ENCODE peak calls at places on chromosome 9, in five cellular contexts. N, T, K, H and G are unnamed samples.
A peak's percentile ranks its signal among the peaks of the same experiment; 100 is the strongest.

GRCh38 chr9:131874916-131875670 is 135.2 kb upstream of the RAPGEF1 start:
- DNase-seq in T (no peak), H (no peak), N (no peak), K (no peak), G (no peak)

GRCh38 chr9:18405240-18405639 is 68.7 kb upstream of the ADAMTSL1 start:
- DNase-seq in T (no peak), H (no peak), K (peak; percentile 35), N (no peak), G (no peak)

GRCh38 chr9:128136816-128137793 is 9.6 kb upstream of the PTGES2 start:
- DNase-seq in T (no peak), N (peak; percentile 74), H (no peak), K (peak; percentile 94), G (no peak)

GRCh38 chr9:96875460-96876142 is 21.3 kb upstream of the ZNF782 start:
- DNase-seq in K (peak; percentile 71), N (peak; percentile 83), T (no peak), H (no peak), G (peak; percentile 81)

GRCh38 chr9:614421-614820 is 227.1 kb upstream of the DMRT1 start:
- DNase-seq in N (no peak), K (peak; percentile 24), T (peak; percentile 30), H (no peak), G (peak; percentile 48)

GRCh38 chr9:130361873-130362362 is 82.8 kb upstream of the ASS1 start:
- DNase-seq in T (no peak), N (no peak), H (no peak), K (no peak), G (no peak)

GRCh38 chr9:131310833-131311554 is 21.5 kb downstream of the PLPP7 start:
- DNase-seq in H (no peak), T (no peak), N (no peak), K (no peak), G (peak; percentile 28)

GRCh38 chr9:121880343-121880742 is 212.8 kb downstream of the TTLL11 start:
- DNase-seq in T (no peak), N (no peak), H (no peak), K (no peak), G (no peak)

GRCh38 chr9:68648164-68648563 is 56.9 kb upstream of the PIP5K1B start:
- DNase-seq in H (no peak), T (no peak), K (no peak), N (no peak), G (no peak)

GRCh38 chr9:68648971-68649370 is 56.1 kb upstream of the PIP5K1B start:
- DNase-seq in T (no peak), H (no peak), N (no peak), K (no peak), G (no peak)

GRCh38 chr9:68640421-68641089 is 64.5 kb upstream of the PIP5K1B start:
- DNase-seq in H (no peak), N (no peak), T (no peak), K (no peak), G (no peak)

GRCh38 chr9:68643901-68644809 is 60.9 kb upstream of the PIP5K1B start:
- DNase-seq in K (no peak), H (no peak), T (no peak), N (no peak), G (no peak)
- H3K4me3 ChIP-seq in K (no peak overlapping the region), H (no peak overlapping the region), T (no peak overlapping the region), N (no peak overlapping the region), G (no peak overlapping the region)

DNA sequence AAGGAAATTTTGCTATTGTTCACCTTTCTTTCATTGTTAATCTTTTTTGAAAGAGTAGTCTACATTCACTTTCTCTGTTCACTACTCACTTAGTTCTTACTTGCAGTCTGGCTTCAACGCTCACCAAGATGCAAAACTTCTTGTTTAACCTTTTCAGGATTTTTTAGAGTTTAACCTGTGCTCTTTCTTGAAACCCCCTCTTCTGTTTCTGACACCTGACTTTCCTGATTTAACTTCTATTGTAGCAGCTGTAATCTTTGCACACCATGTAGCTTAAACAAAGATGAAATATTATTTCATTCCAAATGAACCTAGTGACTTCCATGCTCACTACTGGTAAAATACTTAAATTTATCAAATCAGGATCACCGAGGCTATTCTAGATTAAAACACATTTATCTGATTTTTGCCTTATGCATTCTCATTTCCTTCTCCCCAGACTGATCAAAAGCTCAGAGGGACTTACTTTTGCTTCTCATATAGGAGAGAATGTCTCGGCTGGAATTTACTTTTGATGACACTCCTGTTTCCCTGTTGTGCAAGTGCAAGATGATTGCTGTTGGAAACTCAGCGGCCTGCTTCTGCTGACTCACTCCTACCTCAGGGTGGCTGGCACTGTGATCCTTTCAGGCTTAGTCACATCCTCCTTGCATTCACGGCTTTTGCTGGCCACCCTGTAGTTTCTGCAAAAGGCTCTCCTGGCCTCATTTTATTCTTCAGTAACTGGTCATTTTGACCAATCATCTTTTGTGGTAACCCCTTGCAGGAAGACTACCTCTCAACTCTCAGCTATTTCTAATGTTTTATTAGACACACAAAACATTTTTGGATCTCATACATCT is 109.3 kb upstream of the IFNE start:
- DNase-seq in K (peak; percentile 100), H (peak; percentile 82), N (peak; percentile 98), T (peak; percentile 79), G (no peak)
- H3K4me3 ChIP-seq in K (peak overlapping the region; percentile 26), H (no peak overlapping the region), N (peak overlapping the region; percentile 35), T (no peak overlapping the region), G (no peak overlapping the region)

GRCh38 chr9:104075801-104076753 is 18.0 kb upstream of the SMC2 start:
- DNase-seq in T (no peak), H (no peak), K (peak; percentile 69), N (peak; percentile 72), G (no peak)
- H3K4me3 ChIP-seq in T (no peak overlapping the region), H (no peak overlapping the region), K (no peak overlapping the region), N (no peak overlapping the region), G (no peak overlapping the region)

DNA sequence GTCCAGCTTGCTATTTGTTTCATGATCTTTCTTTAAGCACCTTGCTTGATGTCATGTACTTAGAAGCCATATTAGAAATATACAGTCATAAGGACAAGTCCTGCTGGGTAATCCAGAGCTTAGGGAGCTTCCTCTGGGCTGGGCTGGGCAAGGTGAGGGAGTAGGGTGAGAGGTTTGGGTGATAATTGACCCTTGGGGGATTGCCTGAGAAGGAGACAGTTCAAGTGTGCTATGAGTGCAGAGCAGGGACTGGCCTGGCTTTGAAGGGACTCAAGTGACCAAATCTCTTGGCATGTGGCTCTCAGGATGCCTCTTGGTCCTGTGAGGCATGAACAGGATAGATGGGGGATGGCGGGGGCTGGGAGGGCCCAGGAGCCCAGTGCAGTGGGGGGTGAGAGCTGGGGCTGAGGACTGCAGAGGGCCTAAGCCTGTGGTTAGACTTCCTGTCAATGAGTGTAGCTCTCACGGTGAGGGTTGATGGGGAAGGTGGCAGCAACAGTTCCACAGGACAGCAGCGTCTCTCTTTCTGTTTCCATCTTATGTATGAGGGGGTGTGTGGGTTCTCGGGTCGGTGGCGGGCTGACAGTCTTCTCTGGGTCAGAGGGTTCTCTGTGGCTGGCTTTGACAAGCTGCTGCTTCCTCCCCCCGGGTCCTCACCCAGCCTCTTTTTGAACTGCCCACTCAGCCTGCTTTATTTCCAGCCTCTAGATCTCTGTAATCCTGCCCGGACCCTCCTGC is 53.5 kb downstream of the RGS3 start:
- DNase-seq in K (peak; percentile 41), N (no peak), H (no peak), T (no peak), G (no peak)
- H3K4me3 ChIP-seq in K (no peak overlapping the region), N (no peak overlapping the region), H (no peak overlapping the region), T (no peak overlapping the region), G (peak overlapping the region; percentile 25)

GRCh38 chr9:7533376-7534090 is 266.0 kb downstream of the DMAC1 start:
- DNase-seq in K (no peak), T (no peak), N (no peak), H (no peak), G (no peak)

GRCh38 chr9:7534211-7534935 is 265.2 kb downstream of the DMAC1 start:
- DNase-seq in T (no peak), H (no peak), N (no peak), K (no peak), G (no peak)

DNA sequence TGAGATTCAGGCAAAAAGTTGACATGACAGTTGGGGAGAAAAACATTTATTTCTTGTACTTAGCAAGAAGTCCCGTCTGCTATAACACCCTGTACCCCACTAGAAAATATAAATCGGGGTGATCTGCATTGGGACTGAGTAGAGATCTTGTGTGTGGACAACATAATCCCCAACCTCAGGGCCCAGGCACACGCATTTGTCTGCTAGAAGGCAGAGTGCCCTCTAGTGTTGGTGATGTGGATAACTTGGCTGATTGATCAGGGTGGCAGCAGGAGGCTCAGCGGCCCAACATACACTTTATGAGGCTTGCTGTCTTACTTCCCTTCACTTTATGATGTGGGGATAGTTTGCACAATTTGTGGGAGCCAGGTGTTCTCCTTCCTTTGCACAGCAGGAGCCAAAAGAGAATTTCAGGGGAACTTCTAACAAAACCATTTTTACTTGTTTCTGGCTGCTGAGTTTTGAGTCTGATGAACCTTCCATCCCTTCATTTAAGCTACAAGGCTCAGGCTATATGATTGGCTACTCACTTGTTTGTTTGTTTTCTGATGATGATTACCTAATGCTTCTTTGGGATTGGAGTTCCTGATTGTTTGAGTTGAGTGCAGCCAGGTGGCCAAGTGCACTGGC is 263.2 kb downstream of the DMAC1 start:
- DNase-seq in N (peak; percentile 40), K (peak; percentile 29), H (no peak), T (peak; percentile 40), G (peak; percentile 26)
- H3K4me3 ChIP-seq in N (no peak overlapping the region), K (no peak overlapping the region), H (no peak overlapping the region), T (no peak overlapping the region), G (no peak overlapping the region)